ENCODE peak calls at places on chromosomes 6 and 20, in seven cellular contexts. One of them, this sample, is unnamed.

GRCh38 chr6:3419624-3420272 is 37.1 kb downstream of the SLC22A23 start:
- DNase-seq in T-helper 2 cell: no peak
- DNase-seq in activated CD4-positive, alpha-beta T cell treated with anti-CD3 and anti-CD28 coated beads, Interleukin-2, amount 10 ng/mL, durations not matched to agents 7 days and 5 days: no peak
- DNase-seq in OCI-M1: peak
- DNase-seq in progenitor cell of endocrine pancreas: no peak
- DNase-seq in brain microvascular endothelial cell: peak
- DNase-seq in HT1080: peak
- DNase-seq in this sample: no peak

GRCh38 chr6:113676057-113676456 is 181.1 kb upstream of the MARCKS start:
- DNase-seq in OCI-M1: no peak
- DNase-seq in activated CD4-positive, alpha-beta T cell treated with anti-CD3 and anti-CD28 coated beads, Interleukin-2, amount 10 ng/mL, durations not matched to agents 7 days and 5 days: no peak
- DNase-seq in T-helper 2 cell: no peak
- DNase-seq in brain microvascular endothelial cell: no peak
- DNase-seq in progenitor cell of endocrine pancreas: no peak
- DNase-seq in HT1080: no peak
- DNase-seq in this sample: no peak

GRCh38 chr20:6919792-6920468 is 152.4 kb downstream of the BMP2 start:
- DNase-seq in activated CD4-positive, alpha-beta T cell treated with anti-CD3 and anti-CD28 coated beads, Interleukin-2, amount 10 ng/mL, durations not matched to agents 7 days and 5 days: no peak
- DNase-seq in progenitor cell of endocrine pancreas: no peak
- DNase-seq in T-helper 2 cell: no peak
- DNase-seq in HT1080: no peak
- DNase-seq in OCI-M1: no peak
- DNase-seq in brain microvascular endothelial cell: no peak
- DNase-seq in this sample: no peak

GRCh38 chr6:165917576-165917975 is 250.1 kb downstream of the TBXT start:
- DNase-seq in progenitor cell of endocrine pancreas: no peak
- DNase-seq in T-helper 2 cell: no peak
- DNase-seq in OCI-M1: no peak
- DNase-seq in HT1080: no peak
- DNase-seq in activated CD4-positive, alpha-beta T cell treated with anti-CD3 and anti-CD28 coated beads, Interleukin-2, amount 10 ng/mL, durations not matched to agents 7 days and 5 days: no peak
- DNase-seq in brain microvascular endothelial cell: no peak
- DNase-seq in this sample: no peak

GRCh38 chr6:169800116-169800667 is 48.8 kb downstream of the ERMARD start:
- DNase-seq in HT1080: no peak
- DNase-seq in progenitor cell of endocrine pancreas: no peak
- DNase-seq in OCI-M1: no peak
- DNase-seq in brain microvascular endothelial cell: no peak
- DNase-seq in activated CD4-positive, alpha-beta T cell treated with anti-CD3 and anti-CD28 coated beads, Interleukin-2, amount 10 ng/mL, durations not matched to agents 7 days and 5 days: no peak
- DNase-seq in T-helper 2 cell: no peak
- DNase-seq in this sample: no peak

GRCh38 chr6:20404641-20405032 is 3.0 kb downstream of the E2F3 start:
- DNase-seq in OCI-M1: peak
- DNase-seq in brain microvascular endothelial cell: peak
- DNase-seq in T-helper 2 cell: peak
- DNase-seq in progenitor cell of endocrine pancreas: peak
- DNase-seq in activated CD4-positive, alpha-beta T cell treated with anti-CD3 and anti-CD28 coated beads, Interleukin-2, amount 10 ng/mL, durations not matched to agents 7 days and 5 days: peak
- DNase-seq in HT1080: peak
- DNase-seq in this sample: peak

GRCh38 chr20:37627060-37627766 is 66.6 kb upstream of the CTNNBL1 start:
- DNase-seq in HT1080: peak
- DNase-seq in T-helper 2 cell: no peak
- DNase-seq in OCI-M1: peak
- DNase-seq in brain microvascular endothelial cell: peak
- DNase-seq in activated CD4-positive, alpha-beta T cell treated with anti-CD3 and anti-CD28 coated beads, Interleukin-2, amount 10 ng/mL, durations not matched to agents 7 days and 5 days: peak
- DNase-seq in progenitor cell of endocrine pancreas: peak
- DNase-seq in this sample: peak

GRCh38 chr6:78492351-78493010 is 374.9 kb upstream of the IRAK1BP1 start:
- DNase-seq in brain microvascular endothelial cell: peak
- DNase-seq in progenitor cell of endocrine pancreas: no peak
- DNase-seq in OCI-M1: no peak
- DNase-seq in HT1080: peak
- DNase-seq in T-helper 2 cell: no peak
- DNase-seq in activated CD4-positive, alpha-beta T cell treated with anti-CD3 and anti-CD28 coated beads, Interleukin-2, amount 10 ng/mL, durations not matched to agents 7 days and 5 days: no peak
- DNase-seq in this sample: no peak

GRCh38 chr6:73797861-73798260 is 101.9 kb downstream of the CD109 start:
- DNase-seq in progenitor cell of endocrine pancreas: no peak
- DNase-seq in OCI-M1: no peak
- DNase-seq in HT1080: no peak
- DNase-seq in brain microvascular endothelial cell: no peak
- DNase-seq in T-helper 2 cell: no peak
- DNase-seq in activated CD4-positive, alpha-beta T cell treated with anti-CD3 and anti-CD28 coated beads, Interleukin-2, amount 10 ng/mL, durations not matched to agents 7 days and 5 days: no peak
- DNase-seq in this sample: no peak

GRCh38 chr6:118284736-118285360 is 263.2 kb upstream of the PLN start:
- DNase-seq in HT1080: no peak
- DNase-seq in OCI-M1: peak
- DNase-seq in progenitor cell of endocrine pancreas: no peak
- DNase-seq in brain microvascular endothelial cell: no peak
- DNase-seq in T-helper 2 cell: no peak
- DNase-seq in activated CD4-positive, alpha-beta T cell treated with anti-CD3 and anti-CD28 coated beads, Interleukin-2, amount 10 ng/mL, durations not matched to agents 7 days and 5 days: no peak
- DNase-seq in this sample: no peak

GRCh38 chr6:104855507-104855906 is 4.2 kb downstream of the HACE1 start:
- DNase-seq in OCI-M1: no peak
- DNase-seq in HT1080: peak
- DNase-seq in activated CD4-positive, alpha-beta T cell treated with anti-CD3 and anti-CD28 coated beads, Interleukin-2, amount 10 ng/mL, durations not matched to agents 7 days and 5 days: no peak
- DNase-seq in progenitor cell of endocrine pancreas: no peak
- DNase-seq in T-helper 2 cell: no peak
- DNase-seq in brain microvascular endothelial cell: no peak
- DNase-seq in this sample: no peak

GRCh38 chr6:41675176-41675767 is 37.0 kb downstream of the MDFI start:
- DNase-seq in HT1080: no peak
- DNase-seq in activated CD4-positive, alpha-beta T cell treated with anti-CD3 and anti-CD28 coated beads, Interleukin-2, amount 10 ng/mL, durations not matched to agents 7 days and 5 days: no peak
- DNase-seq in OCI-M1: no peak
- DNase-seq in progenitor cell of endocrine pancreas: no peak
- DNase-seq in brain microvascular endothelial cell: no peak
- DNase-seq in T-helper 2 cell: no peak
- DNase-seq in this sample: no peak

GRCh38 chr20:53408728-53409157 is 184.9 kb downstream of the ZNF217 start:
- DNase-seq in progenitor cell of endocrine pancreas: no peak
- DNase-seq in activated CD4-positive, alpha-beta T cell treated with anti-CD3 and anti-CD28 coated beads, Interleukin-2, amount 10 ng/mL, durations not matched to agents 7 days and 5 days: no peak
- DNase-seq in T-helper 2 cell: no peak
- DNase-seq in brain microvascular endothelial cell: no peak
- DNase-seq in HT1080: no peak
- DNase-seq in OCI-M1: peak
- DNase-seq in this sample: no peak

GRCh38 chr6:31821301-31822037 is 6.1 kb upstream of the HSPA1B start:
- DNase-seq in progenitor cell of endocrine pancreas: peak
- DNase-seq in activated CD4-positive, alpha-beta T cell treated with anti-CD3 and anti-CD28 coated beads, Interleukin-2, amount 10 ng/mL, durations not matched to agents 7 days and 5 days: peak
- DNase-seq in T-helper 2 cell: no peak
- DNase-seq in OCI-M1: peak
- DNase-seq in brain microvascular endothelial cell: no peak
- DNase-seq in HT1080: peak
- DNase-seq in this sample: peak

GRCh38 chr6:108407952-108408351 is 113.1 kb downstream of the AFG1L start:
- DNase-seq in T-helper 2 cell: no peak
- DNase-seq in HT1080: no peak
- DNase-seq in brain microvascular endothelial cell: no peak
- DNase-seq in progenitor cell of endocrine pancreas: no peak
- DNase-seq in activated CD4-positive, alpha-beta T cell treated with anti-CD3 and anti-CD28 coated beads, Interleukin-2, amount 10 ng/mL, durations not matched to agents 7 days and 5 days: no peak
- DNase-seq in OCI-M1: no peak
- DNase-seq in this sample: no peak

GRCh38 chr6:129133770-129134192 is 250.8 kb downstream of the LAMA2 start:
- DNase-seq in activated CD4-positive, alpha-beta T cell treated with anti-CD3 and anti-CD28 coated beads, Interleukin-2, amount 10 ng/mL, durations not matched to agents 7 days and 5 days: no peak
- DNase-seq in HT1080: no peak
- DNase-seq in progenitor cell of endocrine pancreas: no peak
- DNase-seq in T-helper 2 cell: no peak
- DNase-seq in OCI-M1: no peak
- DNase-seq in brain microvascular endothelial cell: peak
- DNase-seq in this sample: peak

GRCh38 chr20:46099491-46100287 is 9.9 kb upstream of the NCOA5 start:
- DNase-seq in brain microvascular endothelial cell: no peak
- DNase-seq in OCI-M1: no peak
- DNase-seq in T-helper 2 cell: no peak
- DNase-seq in progenitor cell of endocrine pancreas: no peak
- DNase-seq in activated CD4-positive, alpha-beta T cell treated with anti-CD3 and anti-CD28 coated beads, Interleukin-2, amount 10 ng/mL, durations not matched to agents 7 days and 5 days: no peak
- DNase-seq in HT1080: no peak
- DNase-seq in this sample: no peak

GRCh38 chr6:28816909-28817807 is 106.6 kb downstream of the TRIM27 start:
- DNase-seq in brain microvascular endothelial cell: peak
- DNase-seq in progenitor cell of endocrine pancreas: no peak
- DNase-seq in HT1080: peak
- DNase-seq in T-helper 2 cell: no peak
- DNase-seq in activated CD4-positive, alpha-beta T cell treated with anti-CD3 and anti-CD28 coated beads, Interleukin-2, amount 10 ng/mL, durations not matched to agents 7 days and 5 days: no peak
- DNase-seq in OCI-M1: peak
- DNase-seq in this sample: no peak

GRCh38 chr6:2534406-2535139 is 216.1 kb downstream of the MYLK4 start:
- DNase-seq in HT1080: peak
- DNase-seq in brain microvascular endothelial cell: no peak
- DNase-seq in OCI-M1: no peak
- DNase-seq in activated CD4-positive, alpha-beta T cell treated with anti-CD3 and anti-CD28 coated beads, Interleukin-2, amount 10 ng/mL, durations not matched to agents 7 days and 5 days: no peak
- DNase-seq in progenitor cell of endocrine pancreas: no peak
- DNase-seq in T-helper 2 cell: no peak
- DNase-seq in this sample: no peak

GRCh38 chr20:45303586-45304463 is 2.8 kb upstream of the RBPJL start:
- DNase-seq in activated CD4-positive, alpha-beta T cell treated with anti-CD3 and anti-CD28 coated beads, Interleukin-2, amount 10 ng/mL, durations not matched to agents 7 days and 5 days: no peak
- DNase-seq in progenitor cell of endocrine pancreas: no peak
- DNase-seq in T-helper 2 cell: no peak
- DNase-seq in brain microvascular endothelial cell: no peak
- DNase-seq in HT1080: peak
- DNase-seq in OCI-M1: no peak
- DNase-seq in this sample: no peak

GRCh38 chr6:8059129-8059528 is 5.1 kb downstream of the BLOC1S5 start:
- DNase-seq in T-helper 2 cell: no peak
- DNase-seq in brain microvascular endothelial cell: no peak
- DNase-seq in progenitor cell of endocrine pancreas: no peak
- DNase-seq in OCI-M1: peak
- DNase-seq in HT1080: no peak
- DNase-seq in activated CD4-positive, alpha-beta T cell treated with anti-CD3 and anti-CD28 coated beads, Interleukin-2, amount 10 ng/mL, durations not matched to agents 7 days and 5 days: no peak
- DNase-seq in this sample: no peak

GRCh38 chr20:44781791-44782190 is 28.6 kb downstream of the RIMS4 start:
- DNase-seq in progenitor cell of endocrine pancreas: no peak
- DNase-seq in HT1080: no peak
- DNase-seq in OCI-M1: no peak
- DNase-seq in T-helper 2 cell: no peak
- DNase-seq in brain microvascular endothelial cell: no peak
- DNase-seq in activated CD4-positive, alpha-beta T cell treated with anti-CD3 and anti-CD28 coated beads, Interleukin-2, amount 10 ng/mL, durations not matched to agents 7 days and 5 days: no peak
- DNase-seq in this sample: no peak

GRCh38 chr6:148765878-148766808 is 19.3 kb downstream of the UST start:
- DNase-seq in brain microvascular endothelial cell: no peak
- DNase-seq in HT1080: no peak
- DNase-seq in activated CD4-positive, alpha-beta T cell treated with anti-CD3 and anti-CD28 coated beads, Interleukin-2, amount 10 ng/mL, durations not matched to agents 7 days and 5 days: no peak
- DNase-seq in progenitor cell of endocrine pancreas: no peak
- DNase-seq in OCI-M1: no peak
- DNase-seq in T-helper 2 cell: no peak
- DNase-seq in this sample: no peak

GRCh38 chr20:5156670-5157448 is 30.1 kb downstream of the CDS2 start:
- DNase-seq in progenitor cell of endocrine pancreas: no peak
- DNase-seq in OCI-M1: no peak
- DNase-seq in HT1080: peak
- DNase-seq in T-helper 2 cell: no peak
- DNase-seq in activated CD4-positive, alpha-beta T cell treated with anti-CD3 and anti-CD28 coated beads, Interleukin-2, amount 10 ng/mL, durations not matched to agents 7 days and 5 days: no peak
- DNase-seq in brain microvascular endothelial cell: peak
- DNase-seq in this sample: no peak

GRCh38 chr6:93721386-93722048 is 302.2 kb upstream of the EPHA7 start:
- DNase-seq in HT1080: peak
- DNase-seq in progenitor cell of endocrine pancreas: no peak
- DNase-seq in OCI-M1: peak
- DNase-seq in activated CD4-positive, alpha-beta T cell treated with anti-CD3 and anti-CD28 coated beads, Interleukin-2, amount 10 ng/mL, durations not matched to agents 7 days and 5 days: no peak
- DNase-seq in T-helper 2 cell: no peak
- DNase-seq in brain microvascular endothelial cell: peak
- DNase-seq in this sample: no peak

GRCh38 chr6:134549854-134550253 is 231.9 kb upstream of the SGK1 start:
- DNase-seq in progenitor cell of endocrine pancreas: no peak
- DNase-seq in brain microvascular endothelial cell: no peak
- DNase-seq in T-helper 2 cell: no peak
- DNase-seq in HT1080: no peak
- DNase-seq in OCI-M1: no peak
- DNase-seq in activated CD4-positive, alpha-beta T cell treated with anti-CD3 and anti-CD28 coated beads, Interleukin-2, amount 10 ng/mL, durations not matched to agents 7 days and 5 days: no peak
- DNase-seq in this sample: no peak